ENCODE peak calls at places on chromosome 21, in seven cellular contexts. N is small intestine, F is transverse colon, L is BE2C, A is SK-N-SH, Z is Caco-2, U is tibial artery. W is an unnamed sample.

GRCh38 chr21:42613756-42614155 is 39.7 kb upstream of the PDE9A start:
- DNase-seq in L (no peak), U (no peak), F (no peak), Z (no peak), N (no peak), A (no peak), W (no peak)

GRCh38 chr21:23131177-23131576 is 2133.0 kb downstream of the NCAM2 start:
- DNase-seq in A (no peak), L (no peak), U (no peak), Z (no peak), F (no peak), N (no peak), W (no peak)

GRCh38 chr21:27365394-27365793 is 398.5 kb upstream of the ADAMTS5 start:
- DNase-seq in Z (no peak), N (no peak), U (no peak), A (no peak), L (no peak), F (no peak), W (no peak)

GRCh38 chr21:14382486-14382834 is 486 bp downstream of the HSPA13 start:
- DNase-seq in U (peak; percentile 63), Z (peak; percentile 33), L (no peak), F (no peak), N (no peak), A (no peak), W (peak; percentile 63)

GRCh38 chr21:21268061-21268471 is 269.9 kb downstream of the NCAM2 start:
- DNase-seq in A (no peak), U (no peak), N (no peak), Z (no peak), L (no peak), F (no peak), W (no peak)

GRCh38 chr21:35559128-35559831 is 501.0 kb downstream of the SETD4 start:
- DNase-seq in Z (no peak), U (no peak), L (no peak), A (peak; percentile 8), N (no peak), F (no peak), W (no peak)

GRCh38 chr21:34126269-34126668 is 52.9 kb downstream of the MRPS6 start:
- DNase-seq in Z (no peak), A (no peak), F (no peak), L (no peak), U (no peak), N (no peak), W (no peak)

GRCh38 chr21:26806734-26807372 is 38.4 kb downstream of the ADAMTS1 start:
- DNase-seq in F (no peak), A (no peak), Z (no peak), U (no peak), N (no peak), L (no peak), W (no peak)

GRCh38 chr21:35475768-35476167 is 426.7 kb upstream of the RUNX1 start:
- DNase-seq in Z (no peak), L (no peak), A (no peak), F (no peak), U (no peak), N (no peak), W (no peak)

GRCh38 chr21:14968821-14969220 is 96.0 kb downstream of the NRIP1 start:
- DNase-seq in Z (no peak), N (no peak), L (no peak), A (no peak), F (no peak), U (no peak), W (no peak)

GRCh38 chr21:38628426-38628825 is 130.1 kb upstream of the ERG start:
- DNase-seq in A (no peak), F (no peak), N (no peak), U (no peak), Z (no peak), L (no peak), W (peak; percentile 46)

GRCh38 chr21:41250519-41250918 is 66.1 kb upstream of the FAM3B start:
- DNase-seq in L (no peak), Z (no peak), U (no peak), F (no peak), A (no peak), N (no peak), W (no peak)

GRCh38 chr21:45069085-45069484 is 5.3 kb upstream of the ADARB1 start:
- DNase-seq in U (no peak), A (no peak), F (no peak), Z (no peak), N (no peak), L (no peak), W (no peak)
- H3K36me3 ChIP-seq in U (no peaks in the 10 kb centered on the region), A (no peaks in the 10 kb centered on the region), F (no peaks in the 10 kb centered on the region), Z (no peaks in the 10 kb centered on the region), N (no peaks in the 10 kb centered on the region), L (no peaks in the 10 kb centered on the region), W (no peaks in the 10 kb centered on the region)

DNA sequence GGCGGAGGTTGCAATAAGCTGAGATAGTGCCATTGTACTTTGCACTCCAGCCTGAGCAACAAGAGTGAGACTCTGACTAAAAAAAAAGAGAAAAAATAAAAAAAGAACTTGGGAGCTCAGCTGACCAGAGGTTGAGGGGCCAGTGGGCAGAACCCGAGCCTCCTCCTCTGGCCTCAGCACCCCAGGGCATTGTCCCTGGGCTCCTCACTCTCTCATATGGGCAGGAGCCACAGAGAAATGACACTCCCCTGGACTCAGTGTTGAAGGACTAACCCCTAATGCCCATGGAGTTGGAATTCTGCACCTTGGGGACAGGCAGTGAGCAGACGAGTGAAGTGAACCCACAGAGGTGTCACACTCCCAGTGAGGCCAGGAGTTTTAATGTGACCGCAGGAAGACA is 5.8 kb downstream of the OLIG2 start:
- DNase-seq in Z (no peak), U (no peak), L (no peak), N (peak; percentile 18), A (no peak), F (no peak), W (no peak)
- H3K27me3 ChIP-seq in Z (no peaks in the 10 kb centered on the region), U (no peaks in the 10 kb centered on the region), L (peaks cover 94% of the 10 kb centered on the region), N (peaks cover 25% of the 10 kb centered on the region), A (peaks cover 78% of the 10 kb centered on the region), F (peaks cover 93% of the 10 kb centered on the region), W (peaks cover 92% of the 10 kb centered on the region)

GRCh38 chr21:46161180-46161799 is 5.9 kb upstream of the FTCD start:
- DNase-seq in L (peak; percentile 8), A (peak; percentile 30), Z (no peak), U (peak; percentile 61), N (no peak), F (peak; percentile 5), W (no peak)

GRCh38 chr21:46158666-46159300 is 3.4 kb upstream of the FTCD start:
- DNase-seq in N (no peak), L (no peak), F (no peak), Z (no peak), U (peak; percentile 56), A (no peak), W (peak; percentile 23)

GRCh38 chr21:46159390-46159789 is 4.0 kb upstream of the FTCD start:
- DNase-seq in Z (peak; percentile 15), F (peak; percentile 6), U (no peak), A (no peak), N (no peak), L (no peak), W (peak; percentile 35)

GRCh38 chr21:46160563-46161179 is 5.3 kb upstream of the FTCD start:
- DNase-seq in A (peak; percentile 49), F (peak; percentile 5), N (no peak), U (peak; percentile 53), L (peak; percentile 9), Z (peak; percentile 33), W (peak; percentile 77)

GRCh38 chr21:46159841-46160562 is 4.6 kb upstream of the FTCD start:
- DNase-seq in Z (peak; percentile 17), N (no peak), U (peak; percentile 57), A (no peak), L (peak; percentile 5), F (no peak), W (peak; percentile 43)
- H3K36me3 ChIP-seq in Z (no peaks in the 10 kb centered on the region), N (no peaks in the 10 kb centered on the region), U (peaks cover 26% of the 10 kb centered on the region), A (no peaks in the 10 kb centered on the region), L (no peaks in the 10 kb centered on the region), F (no peaks in the 10 kb centered on the region), W (no peaks in the 10 kb centered on the region)

GRCh38 chr21:39852021-39852721 is 15.1 kb upstream of the PCP4 start:
- DNase-seq in A (no peak), L (no peak), Z (no peak), F (no peak), U (no peak), N (no peak), W (no peak)
- H3K27me3 ChIP-seq in A (no peaks in the 10 kb centered on the region), L (no peaks in the 10 kb centered on the region), Z (no peaks in the 10 kb centered on the region), F (no peaks in the 10 kb centered on the region), U (no peaks in the 10 kb centered on the region), N (no peaks in the 10 kb centered on the region), W (no peaks in the 10 kb centered on the region)

DNA sequence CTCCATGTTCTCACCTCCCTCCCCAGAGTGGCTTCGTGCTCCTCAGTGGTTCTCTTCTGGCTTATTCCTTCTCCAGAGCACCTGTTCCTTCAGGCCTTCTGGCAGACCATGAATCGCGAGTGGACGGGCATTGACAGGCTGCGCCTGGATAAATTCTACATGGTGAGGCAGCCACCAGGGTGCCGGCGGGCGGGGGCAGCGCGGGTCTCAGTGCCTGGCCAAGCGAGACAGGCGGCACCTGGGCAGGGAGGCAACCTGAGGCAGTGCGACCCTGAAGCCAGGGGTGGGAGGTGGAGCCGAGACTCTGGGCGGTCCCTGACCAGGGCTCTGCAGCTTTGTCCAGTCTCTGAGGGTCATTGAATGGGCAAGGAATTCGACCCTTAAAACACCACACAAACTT is 3.9 kb downstream of the RRP1 start:
- DNase-seq in L (no peak), A (no peak), U (no peak), Z (no peak), F (no peak), N (no peak), W (peak; percentile 28)
- H3K36me3 ChIP-seq in L (peaks cover 76% of the 10 kb centered on the region), A (peaks cover 35% of the 10 kb centered on the region), U (peaks cover 70% of the 10 kb centered on the region), Z (no peaks in the 10 kb centered on the region), F (peaks cover 14% of the 10 kb centered on the region), N (peaks cover 6% of the 10 kb centered on the region), W (peaks cover 61% of the 10 kb centered on the region)

W was measured in H7.